ENCODE peak calls at places on chromosomes 11 and 22, in four cellular contexts. H is AML-193, M is activated T-helper 1 cell treated with Interleukin-2 at 50 U/mL for 16 hours, Z is fibroblast of lung. S is an unnamed sample.
A peak's percentile ranks its signal among the peaks of the same experiment; 100 is the strongest.

GRCh38 chr11:96614846-96615245 is 225.0 kb downstream of the JRKL start:
- DNase-seq in H (no peak), M (no peak), Z (no peak), S (no peak)

GRCh38 chr11:76568144-76568543 is 102.4 kb downstream of the LRRC32 start:
- DNase-seq in H (no peak), M (no peak), Z (no peak), S (no peak)

GRCh38 chr11:2881076-2881973 is 4.2 kb downstream of the CDKN1C start:
- DNase-seq in H (no peak), M (no peak), Z (no peak), S (no peak)

GRCh38 chr11:63567044-63567840 is 4.1 kb upstream of the PLAAT2 start:
- DNase-seq in H (no peak), M (peak; percentile 39), Z (peak; percentile 81), S (peak; percentile 60)

GRCh38 chr11:132943325-132943736 is 589.0 kb downstream of the OPCML start:
- DNase-seq in H (no peak), M (no peak), Z (peak; percentile 17), S (no peak)

GRCh38 chr11:45905095-45905494 is 2.0 kb downstream of the FREY1 start:
- DNase-seq in H (no peak), M (no peak), Z (no peak), S (no peak)

GRCh38 chr22:43387815-43388214 is 24.0 kb upstream of the MPPED1 start:
- DNase-seq in H (no peak), M (no peak), Z (no peak), S (no peak)

GRCh38 chr11:131977231-131977630 is 606.8 kb downstream of the NTM start:
- DNase-seq in H (no peak), M (no peak), Z (no peak), S (peak; percentile 31)

GRCh38 chr11:60769811-60770210 is 13.1 kb downstream of the MS4A15 start:
- DNase-seq in H (no peak), M (no peak), Z (no peak), S (no peak)

GRCh38 chr11:64007629-64008282 is 21.5 kb downstream of the OTUB1 start:
- DNase-seq in H (no peak), M (no peak), Z (peak; percentile 18), S (no peak)

GRCh38 chr11:73047773-73048371 is 94.2 kb downstream of the FCHSD2 start:
- DNase-seq in H (no peak), M (no peak), Z (no peak), S (no peak)

GRCh38 chr11:90756617-90757016 is 533.8 kb upstream of the CHORDC1 start:
- DNase-seq in H (no peak), M (no peak), Z (no peak), S (no peak)

GRCh38 chr11:92888701-92889100 is 80.8 kb upstream of the MTNR1B start:
- DNase-seq in H (no peak), M (no peak), Z (no peak), S (no peak)

GRCh38 chr11:55949330-55949729 is 13.1 kb upstream of the OR5I1 start:
- DNase-seq in H (no peak), M (no peak), Z (no peak), S (no peak)

GRCh38 chr22:46748948-46749681 is 11.1 kb upstream of the CERK start:
- DNase-seq in H (peak; percentile 51), M (peak; percentile 62), Z (peak; percentile 49), S (no peak)

GRCh38 chr11:96337541-96338530 is 5.2 kb downstream of the MAML2 start:
- DNase-seq in H (no peak), M (no peak), Z (peak; percentile 54), S (no peak)

GRCh38 chr11:206516-207212 is 535 bp downstream of the BET1L start:
- DNase-seq in H (peak; percentile 13), M (peak; percentile 9), Z (no peak), S (no peak)

GRCh38 chr11:45091563-45092392 is 54.7 kb upstream of the PRDM11 start:
- DNase-seq in H (no peak), M (no peak), Z (peak; percentile 70), S (no peak)

GRCh38 chr11:3089236-3090061 is 32.2 kb upstream of the CARS1 start:
- DNase-seq in H (no peak), M (no peak), Z (no peak), S (no peak)

GRCh38 chr22:16917144-16918003 is 90.6 kb downstream of the GAB4 start:
- DNase-seq in H (peak; percentile 26), M (peak; percentile 7), Z (peak; percentile 4), S (peak; percentile 12)

GRCh38 chr22:50104149-50104548 is 14.3 kb downstream of the MOV10L1 start:
- DNase-seq in H (no peak), M (no peak), Z (no peak), S (no peak)

GRCh38 chr11:4027746-4028145 is 66.9 kb upstream of the RRM1 start:
- DNase-seq in H (no peak), M (no peak), Z (no peak), S (no peak)

GRCh38 chr11:106624377-106624776 is 393.9 kb downstream of the GUCY1A2 start:
- DNase-seq in H (no peak), M (no peak), Z (peak; percentile 28), S (no peak)

GRCh38 chr11:75031771-75032549 is 43.2 kb downstream of the NEU3 start:
- DNase-seq in H (peak; percentile 40), M (peak; percentile 20), Z (peak; percentile 66), S (peak; percentile 22)

GRCh38 chr22:19909350-19910179 is 32.0 kb upstream of the COMT start:
- DNase-seq in H (peak; percentile 69), M (peak; percentile 68), Z (peak; percentile 77), S (peak; percentile 50)

GRCh38 chr11:113261709-113262475 is 52.5 kb upstream of the TTC12 start:
- DNase-seq in H (no peak), M (no peak), Z (peak; percentile 19), S (no peak)